ENCODE peak calls at places on chromosomes 6 and 20, in six cellular contexts. R is MV-4-11; N is renal cortical epithelial cell; Q is stimulated activated naive CD8-positive, alpha-beta T cell treated with anti-CD3 and anti-CD28 coated beads, Interleukin-15, Interleukin-2, amounts not matched to agents 100 U/mL and 50 U/mL, for 24 hours; L is T follicular helper cell; B is AG09309. M is an unnamed sample.

GRCh38 chr6:25418463-25419052 is 139.4 kb downstream of the CARMIL1 start:
- DNase-seq in N (no peak), L (no peak), B (no peak), R (no peak), Q (no peak), M (no peak)

GRCh38 chr6:19896580-19897010 is 59.4 kb downstream of the ID4 start:
- DNase-seq in Q (no peak), N (no peak), R (no peak), B (no peak), L (no peak), M (no peak)

GRCh38 chr6:168206186-168206585 is 113.4 kb downstream of the DACT2 start:
- DNase-seq in Q (no peak), B (no peak), L (no peak), R (no peak), N (peak), M (no peak)

GRCh38 chr6:168884646-168885086 is 369.0 kb downstream of the THBS2 start:
- DNase-seq in N (peak), L (peak), R (peak), Q (peak), B (no peak), M (peak)

GRCh38 chr6:54267798-54268197 is 40.4 kb upstream of the TINAG start:
- DNase-seq in Q (no peak), N (peak), L (no peak), R (peak), B (no peak), M (peak)

GRCh38 chr6:68572525-68572924 is 62.6 kb upstream of the ADGRB3 start:
- DNase-seq in B (no peak), R (peak), L (no peak), Q (peak), N (peak), M (peak)

GRCh38 chr6:107488174-107488874 is 1.6 kb upstream of the SOBP start:
- DNase-seq in Q (no peak), R (no peak), L (no peak), B (no peak), N (no peak), M (no peak)

GRCh38 chr20:45842169-45842812 is 8.7 kb downstream of the SNX21 start:
- DNase-seq in B (peak), R (peak), N (no peak), L (no peak), Q (no peak), M (no peak)

GRCh38 chr6:145009691-145010090 is 724.6 kb downstream of the UTRN start:
- DNase-seq in B (no peak), N (no peak), R (peak), L (no peak), Q (no peak), M (no peak)

GRCh38 chr6:70813885-70814284 is 143.0 kb downstream of the B3GAT2 start:
- DNase-seq in N (no peak), Q (no peak), L (no peak), R (no peak), B (no peak), M (no peak)

GRCh38 chr6:35400901-35401311 is 51.2 kb upstream of the FANCE start:
- DNase-seq in N (peak), Q (no peak), B (no peak), R (no peak), L (no peak), M (no peak)

GRCh38 chr6:9647599-9647998 is 767.3 kb downstream of the TFAP2A start:
- DNase-seq in L (no peak), N (no peak), B (no peak), R (no peak), Q (no peak), M (no peak)

GRCh38 chr6:121800047-121800446 is 364.6 kb downstream of the GJA1 start:
- DNase-seq in Q (no peak), N (no peak), R (no peak), B (no peak), L (no peak), M (no peak)

GRCh38 chr6:80438728-80439127 is 332.3 kb downstream of the BCKDHB start:
- DNase-seq in N (peak), Q (no peak), L (no peak), B (peak), R (peak), M (no peak)

GRCh38 chr6:74581681-74582080 is 624.2 kb downstream of the COL12A1 start:
- DNase-seq in Q (no peak), R (no peak), L (no peak), N (no peak), B (no peak), M (no peak)

GRCh38 chr6:74182992-74183391 is 487.0 kb downstream of the CD109 start:
- DNase-seq in N (no peak), Q (no peak), B (no peak), R (no peak), L (no peak), M (no peak)

GRCh38 chr6:148457843-148458159 is 115.2 kb downstream of the SASH1 start:
- DNase-seq in R (no peak), L (no peak), Q (no peak), B (no peak), N (no peak), M (no peak)

GRCh38 chr6:33927551-33927950 is 123.7 kb upstream of the MLN start:
- DNase-seq in R (peak), L (no peak), Q (no peak), B (peak), N (peak), M (no peak)

GRCh38 chr20:51696304-51697118 is 71.7 kb downstream of the ATP9A start:
- DNase-seq in N (no peak), Q (no peak), L (no peak), R (no peak), B (no peak), M (no peak)

GRCh38 chr6:37850728-37851285 is 31.3 kb downstream of the ZFAND3 start:
- DNase-seq in R (no peak), L (no peak), Q (no peak), N (peak), B (no peak), M (no peak)

GRCh38 chr6:7129360-7129759 is 21.6 kb downstream of the RREB1 start:
- DNase-seq in L (no peak), R (no peak), N (no peak), Q (no peak), B (no peak), M (no peak)

M was measured in Kasumi-1.